ENCODE peak calls at places on chromosomes 6 and 20, in seven cellular contexts. E is SW 1271; C is iris pigment epithelial cell; Y is NCI-H460; V is NCI-H524 treated with DMSO at 0.1 percent for 48 hours; U is right atrium auricular region; A is naive thymus-derived CD8-positive, alpha-beta T cell. I is an unnamed sample.

GRCh38 chr20:23659989-23660837 is 22.5 kb upstream of the CST3 start:
- DNase-seq in E (no peak), C (peak), Y (no peak), V (no peak), U (no peak), A (no peak), I (no peak)

GRCh38 chr6:140264451-140264850 is 890.0 kb upstream of the CITED2 start:
- DNase-seq in E (no peak), C (peak), Y (no peak), V (no peak), U (no peak), A (no peak), I (peak)

GRCh38 chr6:103783344-103783743 is 1076.4 kb downstream of the HACE1 start:
- DNase-seq in E (no peak), C (peak), Y (no peak), V (no peak), U (no peak), A (no peak), I (peak)

GRCh38 chr6:98832282-98833100 is 1.9 kb upstream of the POU3F2 start:
- DNase-seq in E (no peak), C (peak), Y (no peak), V (no peak), U (no peak), A (no peak), I (peak)

GRCh38 chr6:25232478-25232877 is 46.7 kb upstream of the CARMIL1 start:
- DNase-seq in E (no peak), C (peak), Y (no peak), V (no peak), U (no peak), A (no peak), I (no peak)

GRCh38 chr20:11502051-11502450 is 415.6 kb upstream of the BTBD3 start:
- DNase-seq in E (no peak), C (peak), Y (no peak), V (no peak), U (no peak), A (no peak), I (peak)

GRCh38 chr6:149335924-149336323 is 18.4 kb downstream of the TAB2 start:
- DNase-seq in E (no peak), C (peak), Y (no peak), V (no peak), U (no peak), A (no peak), I (peak)

GRCh38 chr6:11824986-11825385 is 46.4 kb upstream of the ADTRP start:
- DNase-seq in E (no peak), C (peak), Y (no peak), V (no peak), U (no peak), A (no peak), I (peak)

GRCh38 chr20:45347936-45348809 is at the start of gene SDC4:
- DNase-seq in E (no peak), C (peak), Y (peak), V (no peak), U (peak), A (peak), I (peak)

GRCh38 chr6:148971027-148971927 is 224.4 kb downstream of the UST start:
- DNase-seq in E (no peak), C (peak), Y (no peak), V (no peak), U (no peak), A (no peak), I (peak)

GRCh38 chr20:52012093-52012492 is 179.5 kb downstream of the ZFP64 start:
- DNase-seq in E (no peak), C (no peak), Y (no peak), V (no peak), U (no peak), A (no peak), I (no peak)

GRCh38 chr6:51626391-51626790 is 461.0 kb downstream of the PKHD1 start:
- DNase-seq in E (no peak), C (no peak), Y (no peak), V (no peak), U (no peak), A (no peak), I (peak)

GRCh38 chr20:19621072-19621471 is 137.0 kb upstream of the RIN2 start:
- DNase-seq in E (no peak), C (no peak), Y (no peak), V (no peak), U (no peak), A (no peak), I (no peak)

GRCh38 chr6:129440691-129441090 is 269.3 kb downstream of the ARHGAP18 start:
- DNase-seq in E (no peak), C (peak), Y (no peak), V (peak), U (no peak), A (no peak), I (peak)

GRCh38 chr6:2909718-2910117 is 6.6 kb upstream of the SERPINB9 start:
- DNase-seq in E (no peak), C (peak), Y (no peak), V (no peak), U (no peak), A (no peak), I (no peak)

GRCh38 chr20:24763386-24764026 is 185.6 kb upstream of the CST7 start:
- DNase-seq in E (no peak), C (no peak), Y (no peak), V (no peak), U (peak), A (no peak), I (no peak)

GRCh38 chr6:99362644-99363268 is 13.3 kb upstream of the FAXC start:
- DNase-seq in E (no peak), C (no peak), Y (no peak), V (no peak), U (no peak), A (no peak), I (no peak)

GRCh38 chr20:31403886-31404285 is 2.1 kb downstream of the DEFB121 start:
- DNase-seq in E (no peak), C (no peak), Y (no peak), V (no peak), U (no peak), A (no peak), I (no peak)

GRCh38 chr6:125020385-125020784 is 58.1 kb downstream of the RNF217 start:
- DNase-seq in E (no peak), C (no peak), Y (no peak), V (no peak), U (no peak), A (no peak), I (peak)

GRCh38 chr6:27604986-27605385 is 132.1 kb upstream of the ZNF184 start:
- DNase-seq in E (no peak), C (no peak), Y (no peak), V (no peak), U (no peak), A (no peak), I (no peak)

GRCh38 chr6:31620586-31621319 is at the start of gene PRRC2A:
- DNase-seq in E (no peak), C (no peak), Y (no peak), V (no peak), U (no peak), A (no peak), I (no peak)

GRCh38 chr6:3724451-3725144 is 26.9 kb downstream of the PXDC1 start:
- DNase-seq in E (no peak), C (peak), Y (no peak), V (no peak), U (no peak), A (no peak), I (no peak)

GRCh38 chr6:123687864-123688263 is 51.1 kb upstream of the TRDN start:
- DNase-seq in E (no peak), C (no peak), Y (no peak), V (no peak), U (no peak), A (no peak), I (no peak)

GRCh38 chr20:48445827-48446226 is 382.0 kb downstream of the PREX1 start:
- DNase-seq in E (no peak), C (no peak), Y (no peak), V (no peak), U (no peak), A (no peak), I (no peak)

GRCh38 chr6:130307752-130308361 is 58.0 kb upstream of the TMEM200A start:
- DNase-seq in E (no peak), C (peak), Y (no peak), V (no peak), U (no peak), A (no peak), I (peak)

GRCh38 chr20:4369798-4370124 is 351.9 kb upstream of the PRND start:
- DNase-seq in E (no peak), C (peak), Y (no peak), V (no peak), U (no peak), A (no peak), I (no peak)

GRCh38 chr6:11144393-11144829 is 32.9 kb upstream of the ERVFRD-1 start:
- DNase-seq in E (no peak), C (peak), Y (peak), V (no peak), U (peak), A (peak), I (peak)